ENCODE peak calls at places on chromosome 6, in eight cellular contexts. One of them, this sample, is unnamed.

GRCh38 chr6:34460796-34461507 is 4.9 kb upstream of the PACSIN1 start:
- DNase-seq in heart left ventricle: no peak
- DNase-seq in psoas muscle: no peak
- DNase-seq in astrocyte: no peak
- DNase-seq in CD4-positive, alpha-beta T cell: no peak
- DNase-seq in BJ: no peak
- DNase-seq in GM13976: no peak
- DNase-seq in PC-9: no peak
- DNase-seq in this sample: no peak

GRCh38 chr6:52176550-52176949 is 9.6 kb upstream of the IL17A start:
- DNase-seq in heart left ventricle: no peak
- DNase-seq in psoas muscle: no peak
- DNase-seq in astrocyte: no peak
- DNase-seq in CD4-positive, alpha-beta T cell: no peak
- DNase-seq in BJ: no peak
- DNase-seq in GM13976: no peak
- DNase-seq in PC-9: no peak
- DNase-seq in this sample: no peak

GRCh38 chr6:43250992-43251373 is 7.7 kb downstream of the TTBK1 start:
- DNase-seq in heart left ventricle: no peak
- DNase-seq in psoas muscle: no peak
- DNase-seq in astrocyte: no peak
- DNase-seq in CD4-positive, alpha-beta T cell: no peak
- DNase-seq in BJ: no peak
- DNase-seq in GM13976: peak
- DNase-seq in PC-9: no peak
- DNase-seq in this sample: peak

GRCh38 chr6:170286246-170286933 is 4.5 kb downstream of the DLL1 start:
- DNase-seq in heart left ventricle: no peak
- DNase-seq in psoas muscle: peak
- DNase-seq in astrocyte: peak
- DNase-seq in CD4-positive, alpha-beta T cell: no peak
- DNase-seq in BJ: no peak
- DNase-seq in GM13976: no peak
- DNase-seq in PC-9: no peak
- DNase-seq in this sample: no peak

GRCh38 chr6:84979541-84979940 is 215.1 kb upstream of the TBX18 start:
- DNase-seq in heart left ventricle: no peak
- DNase-seq in psoas muscle: no peak
- DNase-seq in astrocyte: no peak
- DNase-seq in CD4-positive, alpha-beta T cell: no peak
- DNase-seq in BJ: no peak
- DNase-seq in GM13976: no peak
- DNase-seq in PC-9: no peak
- DNase-seq in this sample: peak

GRCh38 chr6:125503181-125503580 is 201.4 kb upstream of the HDDC2 start:
- DNase-seq in heart left ventricle: no peak
- DNase-seq in psoas muscle: no peak
- DNase-seq in astrocyte: no peak
- DNase-seq in CD4-positive, alpha-beta T cell: no peak
- DNase-seq in BJ: no peak
- DNase-seq in GM13976: no peak
- DNase-seq in PC-9: no peak
- DNase-seq in this sample: no peak

GRCh38 chr6:170222498-170223471 is 68.1 kb downstream of the DLL1 start:
- DNase-seq in heart left ventricle: no peak
- DNase-seq in psoas muscle: no peak
- DNase-seq in astrocyte: peak
- DNase-seq in CD4-positive, alpha-beta T cell: no peak
- DNase-seq in BJ: no peak
- DNase-seq in GM13976: no peak
- DNase-seq in PC-9: no peak
- DNase-seq in this sample: no peak

GRCh38 chr6:36442671-36443497 is at the start of the genes KCTD20 and PXT1:
- DNase-seq in heart left ventricle: peak
- DNase-seq in psoas muscle: peak
- DNase-seq in astrocyte: peak
- DNase-seq in CD4-positive, alpha-beta T cell: peak
- DNase-seq in BJ: no peak
- DNase-seq in GM13976: peak
- DNase-seq in PC-9: peak
- DNase-seq in this sample: peak

GRCh38 chr6:163337958-163338357 is 76.6 kb upstream of the QKI start:
- DNase-seq in heart left ventricle: no peak
- DNase-seq in psoas muscle: no peak
- DNase-seq in astrocyte: no peak
- DNase-seq in CD4-positive, alpha-beta T cell: no peak
- DNase-seq in BJ: no peak
- DNase-seq in GM13976: no peak
- DNase-seq in PC-9: peak
- DNase-seq in this sample: no peak

GRCh38 chr6:35601331-35602132 is 87.2 kb downstream of the FKBP5 start:
- DNase-seq in heart left ventricle: peak
- DNase-seq in psoas muscle: peak
- DNase-seq in astrocyte: peak
- DNase-seq in CD4-positive, alpha-beta T cell: peak
- DNase-seq in BJ: peak
- DNase-seq in GM13976: no peak
- DNase-seq in PC-9: peak
- DNase-seq in this sample: peak

GRCh38 chr6:34559651-34560365 is 3.7 kb upstream of the SPDEF start:
- DNase-seq in heart left ventricle: no peak
- DNase-seq in psoas muscle: no peak
- DNase-seq in astrocyte: no peak
- DNase-seq in CD4-positive, alpha-beta T cell: no peak
- DNase-seq in BJ: no peak
- DNase-seq in GM13976: no peak
- DNase-seq in PC-9: peak
- DNase-seq in this sample: no peak

GRCh38 chr6:85676086-85676729 is 33.5 kb upstream of the SYNCRIP start:
- DNase-seq in heart left ventricle: no peak
- DNase-seq in psoas muscle: no peak
- DNase-seq in astrocyte: no peak
- DNase-seq in CD4-positive, alpha-beta T cell: no peak
- DNase-seq in BJ: no peak
- DNase-seq in GM13976: no peak
- DNase-seq in PC-9: no peak
- DNase-seq in this sample: no peak

GRCh38 chr6:36364669-36365479 is 22.6 kb downstream of the ETV7 start:
- DNase-seq in heart left ventricle: no peak
- DNase-seq in psoas muscle: no peak
- DNase-seq in astrocyte: peak
- DNase-seq in CD4-positive, alpha-beta T cell: no peak
- DNase-seq in BJ: no peak
- DNase-seq in GM13976: peak
- DNase-seq in PC-9: no peak
- DNase-seq in this sample: peak

GRCh38 chr6:90631046-90631445 is 44.2 kb upstream of the MAP3K7 start:
- DNase-seq in heart left ventricle: no peak
- DNase-seq in psoas muscle: no peak
- DNase-seq in astrocyte: no peak
- DNase-seq in CD4-positive, alpha-beta T cell: no peak
- DNase-seq in BJ: no peak
- DNase-seq in GM13976: no peak
- DNase-seq in PC-9: no peak
- DNase-seq in this sample: no peak
- TF ChIP-seq CTCF in heart left ventricle: peak
- TF ChIP-seq CTCF in psoas muscle: no peak
- TF ChIP-seq CTCF in astrocyte: no peak
- TF ChIP-seq CTCF in CD4-positive, alpha-beta T cell: no peak
- TF ChIP-seq CTCF in BJ: no peak
- TF ChIP-seq CTCF in GM13976: no peak
- TF ChIP-seq CTCF in PC-9: no peak
- TF ChIP-seq CTCF in this sample: no peak

GRCh38 chr6:16184129-16184528 is 54.3 kb upstream of the GMPR start:
- DNase-seq in heart left ventricle: no peak
- DNase-seq in psoas muscle: peak
- DNase-seq in astrocyte: no peak
- DNase-seq in CD4-positive, alpha-beta T cell: no peak
- DNase-seq in BJ: no peak
- DNase-seq in GM13976: peak
- DNase-seq in PC-9: no peak
- DNase-seq in this sample: no peak
- TF ChIP-seq CTCF in heart left ventricle: peak
- TF ChIP-seq CTCF in psoas muscle: peak
- TF ChIP-seq CTCF in astrocyte: no peak
- TF ChIP-seq CTCF in CD4-positive, alpha-beta T cell: no peak
- TF ChIP-seq CTCF in BJ: peak
- TF ChIP-seq CTCF in GM13976: no peak
- TF ChIP-seq CTCF in PC-9: peak
- TF ChIP-seq CTCF in this sample: peak

GRCh38 chr6:41546866-41547798 is 951 bp downstream of the FOXP4 start:
- DNase-seq in heart left ventricle: peak
- DNase-seq in psoas muscle: peak
- DNase-seq in astrocyte: peak
- DNase-seq in CD4-positive, alpha-beta T cell: no peak
- DNase-seq in BJ: no peak
- DNase-seq in GM13976: peak
- DNase-seq in PC-9: no peak
- DNase-seq in this sample: peak
- TF ChIP-seq CTCF in heart left ventricle: no peak
- TF ChIP-seq CTCF in psoas muscle: no peak
- TF ChIP-seq CTCF in astrocyte: no peak
- TF ChIP-seq CTCF in CD4-positive, alpha-beta T cell: no peak
- TF ChIP-seq CTCF in BJ: no peak
- TF ChIP-seq CTCF in GM13976: no peak
- TF ChIP-seq CTCF in PC-9: no peak
- TF ChIP-seq CTCF in this sample: no peak

GRCh38 chr6:131807644-131808459 is at the start of gene ENPP1:
- DNase-seq in heart left ventricle: peak
- DNase-seq in psoas muscle: peak
- DNase-seq in astrocyte: peak
- DNase-seq in CD4-positive, alpha-beta T cell: peak
- DNase-seq in BJ: no peak
- DNase-seq in GM13976: peak
- DNase-seq in PC-9: peak
- DNase-seq in this sample: no peak
- TF ChIP-seq CTCF in heart left ventricle: peak
- TF ChIP-seq CTCF in psoas muscle: peak
- TF ChIP-seq CTCF in astrocyte: no peak
- TF ChIP-seq CTCF in CD4-positive, alpha-beta T cell: no peak
- TF ChIP-seq CTCF in BJ: peak
- TF ChIP-seq CTCF in GM13976: no peak
- TF ChIP-seq CTCF in PC-9: no peak
- TF ChIP-seq CTCF in this sample: peak

DNA sequence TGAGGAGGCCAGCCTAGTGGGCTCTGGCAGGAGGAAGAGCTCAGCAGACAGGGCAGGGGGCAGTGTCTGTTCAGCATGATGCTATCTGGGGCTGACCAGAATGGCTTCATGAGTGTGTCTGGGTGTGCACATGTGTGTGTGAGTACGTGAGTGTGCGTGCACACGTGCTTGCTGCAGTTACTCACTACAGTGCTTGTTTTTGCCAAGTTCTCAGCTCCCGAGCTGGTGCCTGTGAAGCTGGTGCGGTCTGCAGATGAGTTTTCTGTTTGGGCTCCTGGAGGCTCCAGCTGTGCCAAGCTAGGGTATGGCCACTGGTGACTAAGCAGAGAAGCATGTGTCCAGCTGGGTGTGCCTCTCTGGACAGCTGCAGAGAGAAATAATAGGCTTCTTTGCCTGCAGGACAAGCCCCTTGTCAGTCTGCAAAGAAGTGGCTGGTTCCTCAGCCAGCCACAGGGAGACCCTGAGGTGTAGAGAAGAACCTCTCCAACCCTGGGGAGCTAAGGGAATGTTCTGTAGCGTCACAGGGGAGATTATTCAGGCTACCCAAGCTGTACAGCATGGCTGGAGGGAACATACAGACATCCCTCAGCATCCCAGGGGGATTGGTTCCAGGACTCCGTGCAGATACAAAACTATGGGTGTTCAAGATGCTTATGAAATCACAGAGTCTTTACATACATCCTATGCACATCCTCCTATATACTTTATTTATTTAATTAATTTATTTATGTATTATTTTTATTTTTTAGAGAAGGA is 40.2 kb upstream of the FAM50B start:
- DNase-seq in heart left ventricle: peak
- DNase-seq in psoas muscle: peak
- DNase-seq in astrocyte: peak
- DNase-seq in CD4-positive, alpha-beta T cell: no peak
- DNase-seq in BJ: peak
- DNase-seq in GM13976: no peak
- DNase-seq in PC-9: peak
- DNase-seq in this sample: peak
- TF ChIP-seq CTCF in heart left ventricle: no peak
- TF ChIP-seq CTCF in psoas muscle: no peak
- TF ChIP-seq CTCF in astrocyte: no peak
- TF ChIP-seq CTCF in CD4-positive, alpha-beta T cell: no peak
- TF ChIP-seq CTCF in BJ: peak
- TF ChIP-seq CTCF in GM13976: no peak
- TF ChIP-seq CTCF in PC-9: no peak
- TF ChIP-seq CTCF in this sample: peak

DNA sequence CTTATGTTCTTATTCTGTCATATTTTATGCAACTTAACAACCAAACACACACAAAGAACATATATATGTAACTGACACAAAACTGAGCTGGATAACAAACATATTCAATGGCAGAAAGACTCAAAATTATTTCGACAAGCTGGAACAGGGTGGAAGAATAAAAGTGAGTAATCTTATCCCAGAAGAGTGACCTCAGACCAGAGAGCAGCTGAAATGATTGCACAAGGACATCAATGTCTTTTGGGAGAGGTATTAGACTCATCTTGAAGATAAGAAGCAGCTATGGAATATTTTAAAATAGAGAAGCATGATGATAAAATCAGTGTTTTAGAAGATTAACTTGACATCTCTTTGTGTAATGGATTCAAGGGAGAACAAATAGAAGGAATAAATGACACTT is 191.6 kb upstream of the PRDM1 start:
- DNase-seq in heart left ventricle: no peak
- DNase-seq in psoas muscle: no peak
- DNase-seq in astrocyte: no peak
- DNase-seq in CD4-positive, alpha-beta T cell: no peak
- DNase-seq in BJ: no peak
- DNase-seq in GM13976: no peak
- DNase-seq in PC-9: no peak
- DNase-seq in this sample: no peak
- TF ChIP-seq CTCF in heart left ventricle: no peak
- TF ChIP-seq CTCF in psoas muscle: no peak
- TF ChIP-seq CTCF in astrocyte: no peak
- TF ChIP-seq CTCF in CD4-positive, alpha-beta T cell: no peak
- TF ChIP-seq CTCF in BJ: no peak
- TF ChIP-seq CTCF in GM13976: no peak
- TF ChIP-seq CTCF in PC-9: no peak
- TF ChIP-seq CTCF in this sample: no peak

GRCh38 chr6:38149526-38149925 is 330.0 kb downstream of the ZFAND3 start:
- DNase-seq in heart left ventricle: no peak
- DNase-seq in psoas muscle: no peak
- DNase-seq in astrocyte: peak
- DNase-seq in CD4-positive, alpha-beta T cell: no peak
- DNase-seq in BJ: no peak
- DNase-seq in GM13976: no peak
- DNase-seq in PC-9: no peak
- DNase-seq in this sample: no peak
- TF ChIP-seq CTCF in heart left ventricle: no peak
- TF ChIP-seq CTCF in psoas muscle: no peak
- TF ChIP-seq CTCF in astrocyte: no peak
- TF ChIP-seq CTCF in CD4-positive, alpha-beta T cell: no peak
- TF ChIP-seq CTCF in BJ: no peak
- TF ChIP-seq CTCF in GM13976: no peak
- TF ChIP-seq CTCF in PC-9: no peak
- TF ChIP-seq CTCF in this sample: no peak

GRCh38 chr6:10696655-10697054 is 1.9 kb downstream of the PAK1IP1 start:
- DNase-seq in heart left ventricle: no peak
- DNase-seq in psoas muscle: no peak
- DNase-seq in astrocyte: no peak
- DNase-seq in CD4-positive, alpha-beta T cell: no peak
- DNase-seq in BJ: no peak
- DNase-seq in GM13976: no peak
- DNase-seq in PC-9: no peak
- DNase-seq in this sample: no peak
- TF ChIP-seq CTCF in heart left ventricle: no peak
- TF ChIP-seq CTCF in psoas muscle: no peak
- TF ChIP-seq CTCF in astrocyte: no peak
- TF ChIP-seq CTCF in CD4-positive, alpha-beta T cell: no peak
- TF ChIP-seq CTCF in BJ: no peak
- TF ChIP-seq CTCF in GM13976: no peak
- TF ChIP-seq CTCF in PC-9: no peak
- TF ChIP-seq CTCF in this sample: no peak